ENCODE peak calls at places on chromosomes 12 and 14, in eight cellular contexts. One of them, this sample, is unnamed.

GRCh38 chr12:91274886-91275285 is 92.3 kb upstream of the DCN start:
- DNase-seq in transverse colon: no peak
- DNase-seq in IMR-90: peak
- DNase-seq in A549: no peak
- DNase-seq in uterus: no peak
- DNase-seq in esophagus squamous epithelium: no peak
- DNase-seq in adrenal gland: peak
- DNase-seq in HCT116: no peak
- DNase-seq in this sample: no peak

GRCh38 chr12:42360747-42361403 is 34.9 kb downstream of the PPHLN1 start:
- DNase-seq in transverse colon: no peak
- DNase-seq in IMR-90: peak
- DNase-seq in A549: no peak
- DNase-seq in uterus: no peak
- DNase-seq in esophagus squamous epithelium: no peak
- DNase-seq in adrenal gland: no peak
- DNase-seq in HCT116: no peak
- DNase-seq in this sample: no peak

GRCh38 chr12:144650-145284 is 69.2 kb downstream of the SLC6A12 start:
- DNase-seq in transverse colon: no peak
- DNase-seq in IMR-90: no peak
- DNase-seq in A549: no peak
- DNase-seq in uterus: no peak
- DNase-seq in esophagus squamous epithelium: no peak
- DNase-seq in adrenal gland: no peak
- DNase-seq in HCT116: no peak
- DNase-seq in this sample: no peak

GRCh38 chr12:106107566-106107965 is 31.2 kb downstream of the NUAK1 start:
- DNase-seq in transverse colon: no peak
- DNase-seq in IMR-90: peak
- DNase-seq in A549: no peak
- DNase-seq in uterus: no peak
- DNase-seq in esophagus squamous epithelium: no peak
- DNase-seq in adrenal gland: no peak
- DNase-seq in HCT116: no peak
- DNase-seq in this sample: no peak

GRCh38 chr12:114430306-114430705 is 24.4 kb upstream of the TBX5 start:
- DNase-seq in transverse colon: no peak
- DNase-seq in IMR-90: peak
- DNase-seq in A549: no peak
- DNase-seq in uterus: no peak
- DNase-seq in esophagus squamous epithelium: no peak
- DNase-seq in adrenal gland: no peak
- DNase-seq in HCT116: no peak
- DNase-seq in this sample: no peak

GRCh38 chr12:19316420-19316819 is 122.9 kb upstream of the AEBP2 start:
- DNase-seq in transverse colon: no peak
- DNase-seq in IMR-90: peak
- DNase-seq in A549: no peak
- DNase-seq in uterus: no peak
- DNase-seq in esophagus squamous epithelium: no peak
- DNase-seq in adrenal gland: peak
- DNase-seq in HCT116: no peak
- DNase-seq in this sample: no peak

GRCh38 chr12:100741084-100741711 is 53.4 kb upstream of the ANO4 start:
- DNase-seq in transverse colon: no peak
- DNase-seq in IMR-90: peak
- DNase-seq in A549: peak
- DNase-seq in uterus: no peak
- DNase-seq in esophagus squamous epithelium: no peak
- DNase-seq in adrenal gland: no peak
- DNase-seq in HCT116: peak
- DNase-seq in this sample: no peak

GRCh38 chr12:1398673-1399072 is 195.7 kb downstream of the FBXL14 start:
- DNase-seq in transverse colon: no peak
- DNase-seq in IMR-90: peak
- DNase-seq in A549: no peak
- DNase-seq in uterus: no peak
- DNase-seq in esophagus squamous epithelium: no peak
- DNase-seq in adrenal gland: no peak
- DNase-seq in HCT116: no peak
- DNase-seq in this sample: no peak

GRCh38 chr12:132524405-132524804 is 34.5 kb downstream of the FBRSL1 start:
- DNase-seq in transverse colon: no peak
- DNase-seq in IMR-90: peak
- DNase-seq in A549: peak
- DNase-seq in uterus: no peak
- DNase-seq in esophagus squamous epithelium: no peak
- DNase-seq in adrenal gland: peak
- DNase-seq in HCT116: no peak
- DNase-seq in this sample: no peak

GRCh38 chr12:105239304-105239703 is 3.3 kb upstream of the APPL2 start:
- DNase-seq in transverse colon: peak
- DNase-seq in IMR-90: no peak
- DNase-seq in A549: no peak
- DNase-seq in uterus: no peak
- DNase-seq in esophagus squamous epithelium: no peak
- DNase-seq in adrenal gland: no peak
- DNase-seq in HCT116: no peak
- DNase-seq in this sample: no peak

GRCh38 chr14:38808734-38809455 is 294.1 kb downstream of the SEC23A start:
- DNase-seq in transverse colon: peak
- DNase-seq in IMR-90: no peak
- DNase-seq in A549: no peak
- DNase-seq in uterus: no peak
- DNase-seq in esophagus squamous epithelium: no peak
- DNase-seq in adrenal gland: no peak
- DNase-seq in HCT116: peak
- DNase-seq in this sample: no peak

GRCh38 chr12:52254180-52254964 is 20.1 kb upstream of the KRT86 start:
- DNase-seq in transverse colon: no peak
- DNase-seq in IMR-90: no peak
- DNase-seq in A549: peak
- DNase-seq in uterus: no peak
- DNase-seq in esophagus squamous epithelium: no peak
- DNase-seq in adrenal gland: no peak
- DNase-seq in HCT116: no peak
- DNase-seq in this sample: no peak

GRCh38 chr12:73902270-73902669 is 635.4 kb upstream of the ATXN7L3B start:
- DNase-seq in transverse colon: no peak
- DNase-seq in IMR-90: no peak
- DNase-seq in A549: no peak
- DNase-seq in uterus: no peak
- DNase-seq in esophagus squamous epithelium: no peak
- DNase-seq in adrenal gland: no peak
- DNase-seq in HCT116: no peak
- DNase-seq in this sample: no peak

GRCh38 chr14:24337824-24338175 is 2.0 kb downstream of the RIPK3 start:
- DNase-seq in transverse colon: no peak
- DNase-seq in IMR-90: no peak
- DNase-seq in A549: no peak
- DNase-seq in uterus: no peak
- DNase-seq in esophagus squamous epithelium: no peak
- DNase-seq in adrenal gland: no peak
- DNase-seq in HCT116: no peak
- DNase-seq in this sample: no peak

GRCh38 chr12:15151141-15152091 is 69.8 kb downstream of the RERG start:
- DNase-seq in transverse colon: no peak
- DNase-seq in IMR-90: no peak
- DNase-seq in A549: no peak
- DNase-seq in uterus: no peak
- DNase-seq in esophagus squamous epithelium: no peak
- DNase-seq in adrenal gland: no peak
- DNase-seq in HCT116: peak
- DNase-seq in this sample: no peak

DNA sequence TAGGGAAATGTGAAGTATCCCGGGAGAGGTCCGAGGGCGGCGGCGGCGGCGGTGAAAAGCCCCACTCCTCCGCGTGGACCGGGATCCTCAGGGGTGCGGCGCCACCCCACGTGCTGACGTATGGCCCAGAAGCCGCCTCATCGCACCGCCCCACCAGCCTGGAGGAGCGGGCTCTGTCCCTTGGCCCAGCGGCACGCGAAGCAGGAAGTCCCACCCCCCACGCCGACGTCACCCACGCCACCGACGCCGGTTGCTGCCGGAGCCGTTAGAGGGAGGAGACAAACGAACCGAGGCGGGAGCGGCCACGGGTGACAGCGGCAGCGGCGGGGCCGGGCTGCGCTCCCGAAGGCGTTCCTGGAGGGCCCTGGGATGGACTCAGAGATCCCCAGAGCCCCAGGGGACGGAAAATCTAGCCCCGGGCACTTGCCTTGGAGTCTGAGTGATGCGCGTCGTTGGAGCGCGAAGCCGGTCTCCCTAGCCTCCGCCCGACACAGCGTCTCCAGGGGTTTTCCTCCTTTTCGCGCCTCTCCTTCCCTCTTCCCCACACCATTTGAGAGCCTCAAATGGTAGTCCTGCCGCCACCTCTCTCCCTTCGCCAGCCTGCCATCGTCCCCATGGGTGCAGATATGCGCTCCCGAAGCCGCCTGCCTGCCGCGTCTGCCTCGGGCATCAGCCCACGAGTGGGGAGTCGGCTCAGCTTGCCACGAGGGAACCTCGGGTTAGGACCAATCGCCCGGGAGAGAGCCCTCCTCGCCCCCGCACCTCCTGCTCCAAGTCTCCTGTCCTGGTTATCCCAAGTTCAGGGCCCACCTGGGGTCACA is at the start of gene CEP83:
- DNase-seq in transverse colon: peak
- DNase-seq in IMR-90: peak
- DNase-seq in A549: peak
- DNase-seq in uterus: peak
- DNase-seq in esophagus squamous epithelium: peak
- DNase-seq in adrenal gland: peak
- DNase-seq in HCT116: peak
- DNase-seq in this sample: peak
- TF ChIP-seq POLR2A in transverse colon: peak
- TF ChIP-seq POLR2A in IMR-90: peak
- TF ChIP-seq POLR2A in A549: peak
- TF ChIP-seq POLR2A in uterus: peak
- TF ChIP-seq POLR2A in esophagus squamous epithelium: peak
- TF ChIP-seq POLR2A in adrenal gland: peak
- TF ChIP-seq POLR2A in HCT116: peak
- TF ChIP-seq POLR2A in this sample: peak

DNA sequence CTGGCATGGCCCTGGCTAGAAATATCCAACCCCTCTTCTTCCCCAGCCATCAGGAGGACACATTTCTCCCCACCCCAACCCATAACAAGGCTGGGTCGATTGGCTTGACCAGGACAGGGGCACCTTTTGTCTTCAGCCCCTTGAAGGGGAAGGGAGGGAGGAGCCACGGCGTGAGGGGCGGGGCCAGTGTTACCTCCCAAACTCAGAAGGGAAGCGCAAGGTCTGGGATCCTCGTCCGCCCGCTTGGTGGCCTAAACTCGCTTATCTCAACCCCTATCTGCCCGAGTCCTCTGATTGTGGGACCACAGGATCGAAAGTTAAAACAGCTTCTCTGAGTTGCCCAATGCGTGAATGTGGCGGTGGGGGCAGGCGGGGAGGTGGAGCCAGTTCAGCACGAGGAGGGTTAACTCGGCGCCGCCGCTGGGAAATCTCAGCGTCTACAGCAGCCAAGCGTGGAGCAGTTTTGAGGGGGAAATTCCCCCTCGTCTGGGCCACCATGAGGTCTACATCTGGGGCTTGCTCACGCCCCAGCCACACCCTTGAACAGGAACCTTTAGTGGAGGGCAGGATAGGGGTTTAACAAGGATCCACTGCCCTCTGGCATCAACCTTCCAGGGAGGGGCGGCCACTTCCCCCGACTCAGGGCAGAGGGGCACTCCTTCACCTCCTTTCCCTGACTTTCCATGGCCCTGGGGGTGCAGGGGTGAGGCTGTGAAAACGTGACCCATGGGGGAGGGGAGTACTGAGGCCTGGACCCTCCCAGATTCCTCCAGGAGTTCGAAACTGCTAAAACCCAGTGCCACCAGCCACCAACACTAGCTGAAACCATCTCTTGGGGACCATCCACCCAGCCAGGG is 745 bp downstream of the STAT6 start:
- DNase-seq in transverse colon: peak
- DNase-seq in IMR-90: peak
- DNase-seq in A549: peak
- DNase-seq in uterus: peak
- DNase-seq in esophagus squamous epithelium: no peak
- DNase-seq in adrenal gland: peak
- DNase-seq in HCT116: no peak
- DNase-seq in this sample: no peak
- TF ChIP-seq POLR2A in transverse colon: no peak
- TF ChIP-seq POLR2A in IMR-90: no peak
- TF ChIP-seq POLR2A in A549: peak
- TF ChIP-seq POLR2A in uterus: peak
- TF ChIP-seq POLR2A in esophagus squamous epithelium: no peak
- TF ChIP-seq POLR2A in adrenal gland: no peak
- TF ChIP-seq POLR2A in HCT116: peak
- TF ChIP-seq POLR2A in this sample: peak

DNA sequence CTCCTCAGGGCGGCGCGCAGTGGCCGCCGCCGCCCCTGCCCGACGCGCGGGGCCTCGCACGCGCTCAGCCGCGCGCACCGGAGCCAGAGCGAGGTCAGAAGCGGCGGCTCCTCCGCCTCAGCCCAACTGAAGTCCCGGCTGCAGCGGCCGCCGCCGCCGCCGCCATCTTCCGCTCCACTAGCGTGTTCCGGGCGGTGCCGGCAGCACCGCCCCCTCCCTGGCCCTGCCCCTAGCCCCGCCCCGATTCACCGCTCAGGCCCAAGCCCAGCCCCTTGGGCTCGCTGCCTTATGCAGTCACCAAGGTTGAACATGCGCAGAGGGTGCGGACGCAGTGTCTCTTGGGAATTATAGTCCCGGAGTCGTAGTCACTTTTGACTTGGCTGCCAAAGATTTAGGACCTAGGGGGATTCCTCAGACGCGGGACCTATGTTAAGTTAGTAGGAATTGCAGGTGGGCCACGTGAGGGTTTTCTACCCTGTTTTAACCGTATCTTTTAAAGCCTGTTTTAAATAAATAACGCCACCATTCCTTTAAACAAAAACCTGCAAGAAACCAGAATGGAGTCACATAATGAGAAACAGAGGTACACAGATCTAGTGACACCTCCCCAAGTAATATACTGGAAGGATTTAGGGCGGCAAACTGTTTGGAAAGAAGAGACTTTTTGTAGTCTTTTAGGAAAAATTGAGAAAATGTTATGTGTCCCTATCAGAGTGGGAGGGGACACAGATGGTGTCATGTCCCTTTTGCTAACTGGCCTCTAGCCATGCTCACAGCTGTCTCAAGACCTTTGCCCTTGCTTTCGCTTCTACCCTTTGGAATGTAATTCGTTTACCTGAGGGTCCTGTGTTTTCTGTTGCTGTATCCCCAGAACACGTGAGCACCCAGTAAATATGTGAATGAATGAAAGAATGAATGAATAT is at the start of gene PPTC7:
- DNase-seq in transverse colon: peak
- DNase-seq in IMR-90: peak
- DNase-seq in A549: peak
- DNase-seq in uterus: peak
- DNase-seq in esophagus squamous epithelium: peak
- DNase-seq in adrenal gland: peak
- DNase-seq in HCT116: peak
- DNase-seq in this sample: peak
- TF ChIP-seq POLR2A in transverse colon: peak
- TF ChIP-seq POLR2A in IMR-90: peak
- TF ChIP-seq POLR2A in A549: peak
- TF ChIP-seq POLR2A in uterus: peak
- TF ChIP-seq POLR2A in esophagus squamous epithelium: peak
- TF ChIP-seq POLR2A in adrenal gland: peak
- TF ChIP-seq POLR2A in HCT116: peak
- TF ChIP-seq POLR2A in this sample: peak

GRCh38 chr12:88141774-88142609 is at the start of the genes CEP290 and TMTC3:
- DNase-seq in transverse colon: peak
- DNase-seq in IMR-90: peak
- DNase-seq in A549: peak
- DNase-seq in uterus: peak
- DNase-seq in esophagus squamous epithelium: peak
- DNase-seq in adrenal gland: peak
- DNase-seq in HCT116: peak
- DNase-seq in this sample: peak
- TF ChIP-seq POLR2A in transverse colon: peak
- TF ChIP-seq POLR2A in IMR-90: peak
- TF ChIP-seq POLR2A in A549: peak
- TF ChIP-seq POLR2A in uterus: peak
- TF ChIP-seq POLR2A in esophagus squamous epithelium: peak
- TF ChIP-seq POLR2A in adrenal gland: peak
- TF ChIP-seq POLR2A in HCT116: peak
- TF ChIP-seq POLR2A in this sample: peak